ENCODE peak calls at places on chromosomes 12 and 14, in nine cellular contexts. One of them, this sample, is unnamed.

GRCh38 chr14:95008445-95009217 is 148.7 kb downstream of the DICER1 start:
- DNase-seq in foreskin fibroblast: no peak
- DNase-seq in HCT116: no peak
- DNase-seq in heart left ventricle: no peak
- DNase-seq in GM13977: no peak
- DNase-seq in endothelial cell: no peak
- DNase-seq in cardiac muscle cell: no peak
- DNase-seq in colonic mucosa: no peak
- DNase-seq in AG09309: no peak
- DNase-seq in this sample: no peak

GRCh38 chr12:10170199-10170598 is 1.7 kb downstream of the OLR1 start:
- DNase-seq in HCT116: no peak
- DNase-seq in colonic mucosa: no peak
- DNase-seq in heart left ventricle: no peak
- DNase-seq in cardiac muscle cell: no peak
- DNase-seq in AG09309: no peak
- DNase-seq in foreskin fibroblast: no peak
- DNase-seq in GM13977: no peak
- DNase-seq in endothelial cell: no peak
- DNase-seq in this sample: no peak

GRCh38 chr12:107129315-107129930 is 36.1 kb upstream of the CRY1 start:
- DNase-seq in heart left ventricle: no peak
- DNase-seq in colonic mucosa: no peak
- DNase-seq in HCT116: no peak
- DNase-seq in cardiac muscle cell: no peak
- DNase-seq in GM13977: no peak
- DNase-seq in endothelial cell: no peak
- DNase-seq in foreskin fibroblast: no peak
- DNase-seq in AG09309: no peak
- DNase-seq in this sample: no peak

GRCh38 chr14:61498811-61499210 is 177.4 kb downstream of the PRKCH start:
- DNase-seq in endothelial cell: no peak
- DNase-seq in heart left ventricle: no peak
- DNase-seq in GM13977: no peak
- DNase-seq in HCT116: no peak
- DNase-seq in colonic mucosa: no peak
- DNase-seq in cardiac muscle cell: peak
- DNase-seq in AG09309: peak
- DNase-seq in foreskin fibroblast: peak
- DNase-seq in this sample: no peak

GRCh38 chr12:75483411-75483810 is 2.9 kb downstream of the GLIPR1 start:
- DNase-seq in cardiac muscle cell: peak
- DNase-seq in colonic mucosa: no peak
- DNase-seq in AG09309: no peak
- DNase-seq in HCT116: no peak
- DNase-seq in GM13977: no peak
- DNase-seq in heart left ventricle: no peak
- DNase-seq in foreskin fibroblast: peak
- DNase-seq in endothelial cell: no peak
- DNase-seq in this sample: no peak

GRCh38 chr12:83168756-83169155 is 482.1 kb downstream of the TMTC2 start:
- DNase-seq in cardiac muscle cell: no peak
- DNase-seq in endothelial cell: no peak
- DNase-seq in colonic mucosa: no peak
- DNase-seq in AG09309: no peak
- DNase-seq in HCT116: no peak
- DNase-seq in GM13977: no peak
- DNase-seq in heart left ventricle: no peak
- DNase-seq in foreskin fibroblast: no peak
- DNase-seq in this sample: no peak

GRCh38 chr12:63967781-63968180 is 123.3 kb downstream of the SRGAP1 start:
- DNase-seq in AG09309: no peak
- DNase-seq in GM13977: no peak
- DNase-seq in endothelial cell: no peak
- DNase-seq in colonic mucosa: no peak
- DNase-seq in cardiac muscle cell: no peak
- DNase-seq in heart left ventricle: no peak
- DNase-seq in HCT116: no peak
- DNase-seq in foreskin fibroblast: no peak
- DNase-seq in this sample: no peak

GRCh38 chr12:92030618-92031017 is 115.0 kb downstream of the BTG1 start:
- DNase-seq in GM13977: peak
- DNase-seq in colonic mucosa: no peak
- DNase-seq in HCT116: no peak
- DNase-seq in cardiac muscle cell: peak
- DNase-seq in foreskin fibroblast: peak
- DNase-seq in endothelial cell: no peak
- DNase-seq in AG09309: no peak
- DNase-seq in heart left ventricle: peak
- DNase-seq in this sample: peak

GRCh38 chr14:92607702-92608429 is 94.3 kb downstream of the RIN3 start:
- DNase-seq in colonic mucosa: no peak
- DNase-seq in endothelial cell: no peak
- DNase-seq in HCT116: no peak
- DNase-seq in heart left ventricle: no peak
- DNase-seq in foreskin fibroblast: peak
- DNase-seq in cardiac muscle cell: peak
- DNase-seq in GM13977: no peak
- DNase-seq in AG09309: peak
- DNase-seq in this sample: no peak

GRCh38 chr12:75977952-75978671 is 53.5 kb downstream of the PHLDA1 start:
- DNase-seq in colonic mucosa: peak
- DNase-seq in HCT116: peak
- DNase-seq in endothelial cell: peak
- DNase-seq in GM13977: peak
- DNase-seq in AG09309: peak
- DNase-seq in heart left ventricle: peak
- DNase-seq in foreskin fibroblast: peak
- DNase-seq in cardiac muscle cell: peak
- DNase-seq in this sample: peak

GRCh38 chr14:99476864-99477263 is 3.8 kb downstream of the SETD3 start:
- DNase-seq in colonic mucosa: no peak
- DNase-seq in heart left ventricle: no peak
- DNase-seq in foreskin fibroblast: peak
- DNase-seq in endothelial cell: no peak
- DNase-seq in cardiac muscle cell: peak
- DNase-seq in GM13977: no peak
- DNase-seq in HCT116: no peak
- DNase-seq in AG09309: no peak
- DNase-seq in this sample: no peak

GRCh38 chr12:98516184-98516873 is 939 bp downstream of the TMPO start:
- DNase-seq in heart left ventricle: peak
- DNase-seq in endothelial cell: peak
- DNase-seq in GM13977: peak
- DNase-seq in foreskin fibroblast: peak
- DNase-seq in AG09309: peak
- DNase-seq in colonic mucosa: peak
- DNase-seq in cardiac muscle cell: peak
- DNase-seq in HCT116: peak
- DNase-seq in this sample: peak

GRCh38 chr12:53344824-53345485 is 8.8 kb upstream of the SP7 start:
- DNase-seq in colonic mucosa: peak
- DNase-seq in cardiac muscle cell: peak
- DNase-seq in foreskin fibroblast: peak
- DNase-seq in HCT116: no peak
- DNase-seq in endothelial cell: peak
- DNase-seq in GM13977: peak
- DNase-seq in AG09309: no peak
- DNase-seq in heart left ventricle: peak
- DNase-seq in this sample: peak
- TF ChIP-seq CTCF in colonic mucosa: peak
- TF ChIP-seq CTCF in cardiac muscle cell: peak
- TF ChIP-seq CTCF in foreskin fibroblast: peak
- TF ChIP-seq CTCF in HCT116: peak
- TF ChIP-seq CTCF in endothelial cell: peak
- TF ChIP-seq CTCF in GM13977: peak
- TF ChIP-seq CTCF in AG09309: peak
- TF ChIP-seq CTCF in heart left ventricle: peak
- TF ChIP-seq CTCF in this sample: peak

GRCh38 chr14:22096511-22096890 is 422.9 kb upstream of the OR4E1 start:
- DNase-seq in colonic mucosa: no peak
- DNase-seq in HCT116: no peak
- DNase-seq in GM13977: no peak
- DNase-seq in cardiac muscle cell: no peak
- DNase-seq in AG09309: no peak
- DNase-seq in foreskin fibroblast: no peak
- DNase-seq in endothelial cell: no peak
- DNase-seq in heart left ventricle: no peak
- DNase-seq in this sample: no peak

GRCh38 chr14:22098435-22098834 is 424.8 kb upstream of the OR4E1 start:
- DNase-seq in GM13977: no peak
- DNase-seq in heart left ventricle: no peak
- DNase-seq in HCT116: no peak
- DNase-seq in cardiac muscle cell: no peak
- DNase-seq in AG09309: no peak
- DNase-seq in endothelial cell: no peak
- DNase-seq in colonic mucosa: no peak
- DNase-seq in foreskin fibroblast: no peak
- DNase-seq in this sample: no peak

GRCh38 chr14:22097606-22098292 is 424.1 kb upstream of the OR4E1 start:
- DNase-seq in foreskin fibroblast: no peak
- DNase-seq in endothelial cell: no peak
- DNase-seq in cardiac muscle cell: no peak
- DNase-seq in AG09309: no peak
- DNase-seq in colonic mucosa: no peak
- DNase-seq in heart left ventricle: no peak
- DNase-seq in HCT116: no peak
- DNase-seq in GM13977: no peak
- DNase-seq in this sample: no peak

GRCh38 chr14:22097072-22097471 is 423.5 kb upstream of the OR4E1 start:
- DNase-seq in endothelial cell: no peak
- DNase-seq in cardiac muscle cell: no peak
- DNase-seq in foreskin fibroblast: no peak
- DNase-seq in colonic mucosa: no peak
- DNase-seq in HCT116: no peak
- DNase-seq in heart left ventricle: no peak
- DNase-seq in GM13977: no peak
- DNase-seq in AG09309: no peak
- DNase-seq in this sample: no peak

GRCh38 chr14:22099942-22100763 is 426.5 kb upstream of the OR4E1 start:
- DNase-seq in colonic mucosa: peak
- DNase-seq in cardiac muscle cell: peak
- DNase-seq in HCT116: peak
- DNase-seq in foreskin fibroblast: no peak
- DNase-seq in endothelial cell: peak
- DNase-seq in GM13977: peak
- DNase-seq in AG09309: no peak
- DNase-seq in heart left ventricle: peak
- DNase-seq in this sample: peak
- TF ChIP-seq CTCF in colonic mucosa: peak
- TF ChIP-seq CTCF in cardiac muscle cell: peak
- TF ChIP-seq CTCF in HCT116: peak
- TF ChIP-seq CTCF in foreskin fibroblast: no peak
- TF ChIP-seq CTCF in endothelial cell: peak
- TF ChIP-seq CTCF in GM13977: peak
- TF ChIP-seq CTCF in AG09309: peak
- TF ChIP-seq CTCF in heart left ventricle: peak
- TF ChIP-seq CTCF in this sample: peak

GRCh38 chr14:76311410-76311758 is 64.6 kb upstream of the ESRRB start:
- DNase-seq in heart left ventricle: no peak
- DNase-seq in GM13977: no peak
- DNase-seq in HCT116: no peak
- DNase-seq in foreskin fibroblast: no peak
- DNase-seq in colonic mucosa: no peak
- DNase-seq in cardiac muscle cell: no peak
- DNase-seq in AG09309: no peak
- DNase-seq in endothelial cell: no peak
- DNase-seq in this sample: no peak

GRCh38 chr14:76307786-76308780 is 67.9 kb upstream of the ESRRB start:
- DNase-seq in colonic mucosa: no peak
- DNase-seq in endothelial cell: no peak
- DNase-seq in heart left ventricle: no peak
- DNase-seq in foreskin fibroblast: no peak
- DNase-seq in HCT116: no peak
- DNase-seq in GM13977: no peak
- DNase-seq in AG09309: no peak
- DNase-seq in cardiac muscle cell: no peak
- DNase-seq in this sample: no peak

GRCh38 chr14:76312821-76313220 is 63.1 kb upstream of the ESRRB start:
- DNase-seq in GM13977: no peak
- DNase-seq in heart left ventricle: no peak
- DNase-seq in foreskin fibroblast: no peak
- DNase-seq in cardiac muscle cell: no peak
- DNase-seq in colonic mucosa: no peak
- DNase-seq in AG09309: no peak
- DNase-seq in HCT116: no peak
- DNase-seq in endothelial cell: no peak
- DNase-seq in this sample: no peak

GRCh38 chr14:76313303-76313702 is 62.6 kb upstream of the ESRRB start:
- DNase-seq in foreskin fibroblast: no peak
- DNase-seq in HCT116: no peak
- DNase-seq in colonic mucosa: no peak
- DNase-seq in GM13977: no peak
- DNase-seq in heart left ventricle: no peak
- DNase-seq in AG09309: no peak
- DNase-seq in endothelial cell: no peak
- DNase-seq in cardiac muscle cell: no peak
- DNase-seq in this sample: no peak

GRCh38 chr14:76309572-76310551 is 66.1 kb upstream of the ESRRB start:
- DNase-seq in colonic mucosa: no peak
- DNase-seq in heart left ventricle: peak
- DNase-seq in AG09309: no peak
- DNase-seq in GM13977: no peak
- DNase-seq in foreskin fibroblast: no peak
- DNase-seq in HCT116: no peak
- DNase-seq in endothelial cell: no peak
- DNase-seq in cardiac muscle cell: peak
- DNase-seq in this sample: no peak
- TF ChIP-seq CTCF in colonic mucosa: no peak
- TF ChIP-seq CTCF in heart left ventricle: peak
- TF ChIP-seq CTCF in AG09309: no peak
- TF ChIP-seq CTCF in GM13977: no peak
- TF ChIP-seq CTCF in foreskin fibroblast: no peak
- TF ChIP-seq CTCF in HCT116: peak
- TF ChIP-seq CTCF in endothelial cell: no peak
- TF ChIP-seq CTCF in cardiac muscle cell: no peak
- TF ChIP-seq CTCF in this sample: no peak

DNA sequence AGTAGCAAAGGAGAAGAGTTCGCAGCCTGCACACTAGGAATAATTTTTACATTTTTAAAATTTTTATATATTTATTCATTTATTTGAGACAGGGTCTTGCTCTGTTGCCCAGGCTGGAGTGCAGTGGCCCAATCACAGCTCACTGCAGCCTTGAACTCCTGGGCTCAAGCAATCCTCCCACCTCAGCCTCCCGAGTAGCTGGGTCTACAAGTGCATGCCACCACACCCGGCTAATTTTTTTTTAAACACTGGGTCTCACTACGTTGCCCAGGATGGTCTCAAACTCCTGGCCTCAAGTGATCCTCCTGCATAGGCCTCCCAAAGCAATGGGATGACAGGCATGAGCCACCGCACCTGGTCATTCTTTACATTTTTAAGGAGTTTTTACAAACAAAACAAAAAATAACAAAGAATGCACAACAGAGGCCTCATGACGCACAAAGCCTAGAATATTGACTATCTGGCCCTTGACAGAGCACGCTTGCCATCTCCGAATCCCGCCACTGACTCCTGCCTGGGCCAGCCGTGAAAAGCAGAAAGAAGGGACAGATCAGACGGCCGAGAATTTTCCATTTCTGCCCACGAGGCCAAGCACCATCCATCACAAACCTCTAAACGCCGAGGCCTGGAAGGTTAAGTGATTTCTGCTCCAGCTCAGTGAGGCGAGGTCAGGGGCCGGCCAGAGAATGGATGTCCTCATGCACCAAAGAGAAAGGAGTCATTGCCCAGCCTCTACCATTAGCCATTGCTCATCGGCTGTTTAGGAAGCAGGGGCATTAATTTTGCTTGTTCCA is 120.0 kb downstream of the SCARB1 start:
- DNase-seq in AG09309: no peak
- DNase-seq in GM13977: no peak
- DNase-seq in foreskin fibroblast: no peak
- DNase-seq in endothelial cell: no peak
- DNase-seq in heart left ventricle: no peak
- DNase-seq in cardiac muscle cell: no peak
- DNase-seq in HCT116: no peak
- DNase-seq in colonic mucosa: no peak
- DNase-seq in this sample: no peak
- TF ChIP-seq CTCF in AG09309: no peak
- TF ChIP-seq CTCF in GM13977: no peak
- TF ChIP-seq CTCF in foreskin fibroblast: no peak
- TF ChIP-seq CTCF in endothelial cell: no peak
- TF ChIP-seq CTCF in heart left ventricle: no peak
- TF ChIP-seq CTCF in cardiac muscle cell: no peak
- TF ChIP-seq CTCF in HCT116: no peak
- TF ChIP-seq CTCF in colonic mucosa: no peak
- TF ChIP-seq CTCF in this sample: no peak